ENCODE peak calls at places on chromosomes 11 and 22, in nine cellular contexts. S, U, A, B, N, I, V, H and P are unnamed samples.

GRCh38 chr11:75567971-75568370 is 5.9 kb downstream of the SERPINH1 start:
- DNase-seq in S (no peak), U (no peak), A (no peak), B (no peak), N (no peak), I (no peak), V (no peak), H (no peak), P (no peak)

GRCh38 chr11:68927280-68928107 is 23.8 kb downstream of the IGHMBP2 start:
- DNase-seq in S (no peak), U (no peak), A (no peak), B (no peak), N (no peak), I (no peak), V (no peak), H (no peak), P (no peak)

GRCh38 chr11:120197977-120198376 is 12.9 kb upstream of the OAF start:
- DNase-seq in S (peak), U (no peak), A (no peak), B (no peak), N (no peak), I (no peak), V (peak), H (no peak), P (no peak)

GRCh38 chr22:49726022-49726681 is 101.5 kb downstream of the BRD1 start:
- DNase-seq in S (no peak), U (no peak), A (no peak), B (no peak), N (no peak), I (no peak), V (no peak), H (no peak), P (no peak)

GRCh38 chr22:36017661-36018091 is 10.9 kb downstream of the RBFOX2 start:
- DNase-seq in S (no peak), U (peak), A (no peak), B (no peak), N (no peak), I (no peak), V (peak), H (no peak), P (no peak)

GRCh38 chr11:93032580-93032979 is 63.1 kb downstream of the MTNR1B start:
- DNase-seq in S (no peak), U (no peak), A (no peak), B (no peak), N (no peak), I (peak), V (no peak), H (no peak), P (no peak)

GRCh38 chr11:130629039-130629438 is 180.6 kb downstream of the ADAMTS15 start:
- DNase-seq in S (no peak), U (no peak), A (no peak), B (no peak), N (no peak), I (peak), V (no peak), H (no peak), P (no peak)

GRCh38 chr22:20063271-20064139 is 16.5 kb upstream of the DGCR8 start:
- DNase-seq in S (no peak), U (no peak), A (no peak), B (no peak), N (no peak), I (no peak), V (no peak), H (no peak), P (no peak)

GRCh38 chr22:28904211-28904808 is 20.9 kb downstream of the ZNRF3 start:
- DNase-seq in S (no peak), U (no peak), A (no peak), B (no peak), N (no peak), I (no peak), V (no peak), H (no peak), P (no peak)

GRCh38 chr11:27468209-27468608 is 4.4 kb downstream of the LGR4 start:
- DNase-seq in S (no peak), U (no peak), A (no peak), B (peak), N (no peak), I (no peak), V (no peak), H (no peak), P (no peak)

GRCh38 chr22:19430890-19431541 is 517 bp downstream of the HIRA start:
- DNase-seq in S (peak), U (no peak), A (no peak), B (no peak), N (no peak), I (no peak), V (peak), H (no peak), P (peak)

GRCh38 chr11:1158681-1159525 is 1.1 kb downstream of the MUC5AC start:
- DNase-seq in S (peak), U (no peak), A (no peak), B (no peak), N (no peak), I (no peak), V (peak), H (no peak), P (no peak)

GRCh38 chr11:88414981-88415391 is 77.5 kb upstream of the CTSC start:
- DNase-seq in S (no peak), U (peak), A (no peak), B (peak), N (no peak), I (no peak), V (no peak), H (no peak), P (no peak)

GRCh38 chr11:36459046-36459445 is 51.0 kb downstream of the TRAF6 start:
- DNase-seq in S (no peak), U (no peak), A (no peak), B (no peak), N (no peak), I (no peak), V (no peak), H (no peak), P (no peak)

GRCh38 chr11:64861227-64861970 is 16.9 kb upstream of the CDC42BPG start:
- DNase-seq in S (no peak), U (peak), A (no peak), B (no peak), N (no peak), I (no peak), V (no peak), H (no peak), P (no peak)

GRCh38 chr22:26648011-26648497 is 9.3 kb upstream of the MIAT start:
- DNase-seq in S (no peak), U (peak), A (no peak), B (no peak), N (no peak), I (no peak), V (peak), H (no peak), P (no peak)

GRCh38 chr11:134393638-134394037 is 18.4 kb downstream of the B3GAT1 start:
- DNase-seq in S (no peak), U (no peak), A (no peak), B (no peak), N (no peak), I (no peak), V (peak), H (no peak), P (no peak)